ENCODE peak calls at places on chromosomes 16 and 17, in six cellular contexts. P is IMR-90, D is A549, H is OCI-LY7, T is neural progenitor cell, F is endodermal cell. N is an unnamed sample.
A peak's percentile ranks its signal among the peaks of the same experiment; 100 is the strongest.

GRCh38 chr16:64089697-64090096 is 1032.2 kb downstream of the CDH11 start:
- DNase-seq in P (peak; percentile 11), F (peak; percentile 59), D (peak; percentile 11), T (peak; percentile 66), H (peak; percentile 78), N (no peak)

GRCh38 chr17:80774643-80775281 is 216.9 kb upstream of the CHMP6 start:
- DNase-seq in P (no peak), T (no peak), H (peak; percentile 53), F (no peak), D (no peak), N (no peak)

GRCh38 chr16:1650131-1650530 is 27.9 kb upstream of the JPT2 start:
- DNase-seq in H (no peak), P (no peak), F (no peak), D (no peak), T (no peak), N (no peak)

GRCh38 chr16:70523621-70524405 is at the start of gene SF3B3:
- DNase-seq in D (peak; percentile 79), P (peak; percentile 24), T (peak; percentile 74), H (peak; percentile 88), F (peak; percentile 82), N (peak; percentile 67)

GRCh38 chr16:75387951-75388350 is 45.4 kb downstream of the CFDP1 start:
- DNase-seq in F (no peak), T (no peak), D (no peak), H (no peak), P (no peak), N (no peak)

GRCh38 chr16:89098767-89099430 is 5.2 kb downstream of the ACSF3 start:
- DNase-seq in D (no peak), T (no peak), P (no peak), H (no peak), F (no peak), N (no peak)

GRCh38 chr16:13244770-13245169 is 343.4 kb downstream of the SHISA9 start:
- DNase-seq in F (no peak), T (no peak), D (no peak), H (no peak), P (no peak), N (no peak)

GRCh38 chr16:47018223-47018891 is 44.9 kb upstream of the DNAJA2 start:
- DNase-seq in D (peak; percentile 75), H (peak; percentile 80), T (peak; percentile 73), P (peak; percentile 10), F (peak; percentile 74), N (peak; percentile 33)

GRCh38 chr16:14370736-14371234 is 259.3 kb downstream of the PARN start:
- DNase-seq in D (no peak), T (no peak), P (no peak), H (no peak), F (no peak), N (no peak)

GRCh38 chr17:31907342-31907975 is 6.0 kb upstream of the UTP6 start:
- DNase-seq in D (no peak), F (peak; percentile 63), T (no peak), H (no peak), P (peak; percentile 70), N (no peak)

GRCh38 chr17:18951941-18952842 is at the start of gene SLC5A10:
- DNase-seq in P (no peak), D (peak; percentile 51), T (peak; percentile 47), F (peak; percentile 85), H (no peak), N (no peak)

GRCh38 chr17:6323626-6324356 is 111.1 kb downstream of the AIPL1 start:
- DNase-seq in P (no peak), H (no peak), D (peak; percentile 20), F (peak; percentile 79), T (no peak), N (no peak)

GRCh38 chr17:2214887-2215615 is 88.5 kb downstream of the SMG6 start:
- DNase-seq in T (peak; percentile 15), P (peak; percentile 88), D (no peak), H (peak; percentile 31), F (no peak), N (no peak)

GRCh38 chr17:16304832-16305231 is 48.4 kb downstream of the CENPV start:
- DNase-seq in H (peak; percentile 57), T (peak; percentile 52), D (peak; percentile 78), P (peak; percentile 56), F (peak; percentile 80), N (no peak)

DNA sequence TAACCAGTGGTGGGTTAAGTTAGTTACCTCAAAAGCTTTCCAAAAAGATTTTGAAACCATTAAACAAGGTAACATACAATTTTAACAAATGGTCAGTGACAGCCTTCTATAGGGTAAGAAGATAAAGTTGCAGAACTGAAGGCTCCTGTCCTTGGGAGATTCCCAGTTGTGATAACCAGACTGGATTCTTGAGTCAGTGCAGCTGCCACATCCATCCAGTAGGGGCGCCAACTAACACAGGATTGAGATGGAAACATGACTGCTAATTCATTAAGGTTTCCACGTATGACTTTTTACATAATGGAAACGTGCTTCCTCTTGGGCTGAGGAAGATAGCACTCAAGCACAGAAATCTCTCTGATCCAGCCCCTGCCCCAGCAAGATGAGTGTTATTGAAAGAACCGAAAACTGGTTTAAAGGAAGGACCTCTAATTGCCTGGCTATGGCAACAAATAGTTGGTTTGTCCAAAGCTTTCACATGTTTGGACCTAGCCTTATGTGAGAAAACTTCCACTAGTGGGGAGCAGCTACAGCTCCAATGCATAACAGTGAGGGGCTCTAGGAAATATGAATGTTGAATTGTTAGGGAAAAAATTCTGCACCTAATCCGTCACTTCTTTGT is 269.8 kb upstream of the MYOCD start:
- DNase-seq in T (peak; percentile 49), D (peak; percentile 61), H (peak; percentile 29), F (peak; percentile 90), P (no peak), N (no peak)
- TF ChIP-seq CTCF in T (peak; percentile 84), D (peak; percentile 41), H (peak; percentile 86), F (peak; percentile 90), P (peak; percentile 32), N (peak; percentile 26)

DNA sequence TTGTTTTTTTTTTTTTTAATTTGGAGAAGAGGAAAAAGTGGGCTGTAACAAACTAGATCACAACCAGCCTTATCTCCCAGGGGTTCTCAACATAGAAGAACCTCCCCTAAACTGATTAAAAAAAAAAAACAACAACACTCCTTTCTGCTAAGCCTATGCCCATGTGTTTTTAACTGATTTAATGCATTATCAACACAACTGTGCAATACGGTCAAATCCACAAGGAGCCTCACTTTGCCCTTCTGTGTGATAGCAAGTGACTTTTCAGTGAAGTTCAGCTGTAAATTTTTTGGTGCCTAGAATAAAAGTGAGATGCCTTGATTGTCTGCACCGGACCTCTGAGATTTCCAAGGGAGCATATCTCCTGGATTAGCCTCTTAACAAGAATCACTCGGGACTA is 611 bp downstream of the MYH11 start:
- DNase-seq in T (no peak), D (no peak), H (peak; percentile 55), P (no peak), F (no peak), N (no peak)
- H3K4me3 ChIP-seq in T (peak overlapping the region; percentile 66), D (no peak overlapping the region), H (peak overlapping the region; percentile 73), P (no peak overlapping the region), F (peak overlapping the region; percentile 81), N (no peak overlapping the region)

GRCh38 chr17:10777131-10777805 is 26.6 kb downstream of the TMEM238L start:
- DNase-seq in F (peak; percentile 29), T (no peak), D (no peak), H (no peak), P (no peak), N (no peak)
- H3K9me3 ChIP-seq in F (peaks cover 18% of the 10 kb centered on the region), T (no peaks in the 10 kb centered on the region), D (peaks cover 9% of the 10 kb centered on the region), H (peaks cover 4% of the 10 kb centered on the region), P (no peaks in the 10 kb centered on the region), N (no peaks in the 10 kb centered on the region)

DNA sequence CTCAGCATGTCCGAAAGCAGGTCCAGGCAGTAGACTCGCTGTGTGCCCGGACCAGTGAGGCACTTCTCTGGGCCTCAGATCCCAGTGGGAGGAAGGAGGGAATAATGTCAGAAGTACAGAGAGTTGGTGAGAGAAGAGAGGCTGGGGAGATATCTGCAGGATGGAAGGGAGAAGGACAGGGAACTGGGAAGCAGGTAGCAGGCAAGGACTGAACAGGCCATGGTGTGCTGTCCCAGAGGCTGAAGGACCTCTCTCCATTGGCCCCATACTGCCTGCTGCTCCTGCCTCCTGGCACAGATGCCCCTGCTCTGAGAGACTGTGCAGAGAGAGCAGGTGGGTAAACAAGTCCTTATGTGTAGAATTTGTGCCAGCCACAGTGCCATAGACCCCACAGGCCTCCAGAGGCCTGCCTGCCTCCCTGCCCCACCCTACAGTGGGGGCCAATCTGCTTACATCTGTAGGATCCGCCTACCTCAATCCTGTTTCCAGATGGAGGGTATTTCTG is 34.2 kb upstream of the CRHR1 start:
- DNase-seq in T (no peak), P (no peak), F (no peak), D (no peak), H (no peak), N (no peak)
- TF ChIP-seq CTCF in T (no peak), P (no peak), F (no peak), D (no peak), H (no peak), N (no peak)

GRCh38 chr17:29140631-29141483 is 39.3 kb downstream of the MYO18A start:
- DNase-seq in T (peak; percentile 42), F (no peak), P (peak; percentile 32), H (peak; percentile 69), D (no peak), N (no peak)
- H3K4me3 ChIP-seq in T (no peak overlapping the region), F (no peak overlapping the region), P (no peak overlapping the region), H (peak overlapping the region; percentile 78), D (no peak overlapping the region), N (peak overlapping the region; percentile 34)

GRCh38 chr16:54430491-54431030 is 144.0 kb upstream of the IRX3 start:
- DNase-seq in F (peak; percentile 56), T (peak; percentile 87), H (no peak), P (peak; percentile 29), D (no peak), N (no peak)
- H3K9me3 ChIP-seq in F (peaks cover 14% of the 10 kb centered on the region), T (no peaks in the 10 kb centered on the region), H (no peaks in the 10 kb centered on the region), P (no peaks in the 10 kb centered on the region), D (peaks cover 15% of the 10 kb centered on the region), N (no peaks in the 10 kb centered on the region)